ENCODE peak calls at places on chromosomes 1 and 21, in six cellular contexts. X, B, S, O, R and C are unnamed samples.

GRCh38 chr1:167467126-167467725 is 51.1 kb downstream of the CD247 start:
- ATAC-seq in R (no peak), X (peak), S (peak), B (peak), O (no peak), C (no peak)

GRCh38 chr1:28147264-28148094 is 29.0 kb downstream of the PTAFR start:
- ATAC-seq in O (no peak), B (peak), R (no peak), S (peak), X (peak), C (no peak)

GRCh38 chr21:38899277-38899947 is 93.7 kb downstream of the ETS2 start:
- ATAC-seq in S (no peak), B (no peak), O (no peak), X (no peak), R (no peak), C (no peak)

GRCh38 chr21:45887788-45888187 is 93.8 kb upstream of the COL6A1 start:
- ATAC-seq in X (no peak), S (no peak), O (no peak), B (no peak), R (no peak), C (no peak)

GRCh38 chr1:110643886-110644285 is 30.9 kb downstream of the KCNA3 start:
- ATAC-seq in X (no peak), R (no peak), O (no peak), B (no peak), S (no peak), C (no peak)

GRCh38 chr1:94795321-94795899 is 24.7 kb upstream of the SLC44A3 start:
- ATAC-seq in R (no peak), O (no peak), B (no peak), X (no peak), S (no peak), C (no peak)

GRCh38 chr1:58884706-58885661 is 101.1 kb upstream of the JUN start:
- ATAC-seq in X (peak), R (peak), B (no peak), S (peak), O (peak), C (no peak)

GRCh38 chr1:198234511-198235251 is 77.9 kb downstream of the NEK7 start:
- ATAC-seq in S (no peak), O (no peak), X (peak), B (peak), R (no peak), C (no peak)

GRCh38 chr21:15842565-15842880 is 112.7 kb downstream of the USP25 start:
- ATAC-seq in B (no peak), S (no peak), X (no peak), O (no peak), R (no peak), C (no peak)

GRCh38 chr1:220137006-220137794 is 43.3 kb downstream of the IARS2 start:
- ATAC-seq in B (no peak), X (no peak), S (no peak), O (peak), R (no peak), C (peak)

GRCh38 chr1:243727503-243728191 is 122.4 kb downstream of the AKT3 start:
- ATAC-seq in X (no peak), B (no peak), O (no peak), R (no peak), S (no peak), C (no peak)

GRCh38 chr1:204670152-204670927 is 15.2 kb downstream of the LRRN2 start:
- ATAC-seq in R (no peak), O (no peak), S (no peak), B (no peak), X (no peak), C (peak)

GRCh38 chr1:222811671-222812070 is 3.2 kb upstream of the DISP1 start:
- ATAC-seq in R (no peak), X (no peak), B (no peak), O (no peak), S (peak), C (no peak)

GRCh38 chr21:38334866-38335265 is 78.1 kb downstream of the KCNJ15 start:
- ATAC-seq in B (no peak), R (no peak), X (peak), S (no peak), O (no peak), C (no peak)

GRCh38 chr1:212738330-212738729 is 38.7 kb upstream of the BATF3 start:
- ATAC-seq in B (no peak), S (no peak), R (no peak), X (peak), O (no peak), C (no peak)

GRCh38 chr1:244836135-244836521 is 670 bp downstream of the COX20 start:
- ATAC-seq in R (peak), O (no peak), S (peak), X (peak), B (peak), C (no peak)

GRCh38 chr1:83766182-83766825 is 232.6 kb downstream of the TTLL7 start:
- ATAC-seq in B (no peak), S (no peak), R (no peak), X (no peak), O (no peak), C (no peak)

DNA sequence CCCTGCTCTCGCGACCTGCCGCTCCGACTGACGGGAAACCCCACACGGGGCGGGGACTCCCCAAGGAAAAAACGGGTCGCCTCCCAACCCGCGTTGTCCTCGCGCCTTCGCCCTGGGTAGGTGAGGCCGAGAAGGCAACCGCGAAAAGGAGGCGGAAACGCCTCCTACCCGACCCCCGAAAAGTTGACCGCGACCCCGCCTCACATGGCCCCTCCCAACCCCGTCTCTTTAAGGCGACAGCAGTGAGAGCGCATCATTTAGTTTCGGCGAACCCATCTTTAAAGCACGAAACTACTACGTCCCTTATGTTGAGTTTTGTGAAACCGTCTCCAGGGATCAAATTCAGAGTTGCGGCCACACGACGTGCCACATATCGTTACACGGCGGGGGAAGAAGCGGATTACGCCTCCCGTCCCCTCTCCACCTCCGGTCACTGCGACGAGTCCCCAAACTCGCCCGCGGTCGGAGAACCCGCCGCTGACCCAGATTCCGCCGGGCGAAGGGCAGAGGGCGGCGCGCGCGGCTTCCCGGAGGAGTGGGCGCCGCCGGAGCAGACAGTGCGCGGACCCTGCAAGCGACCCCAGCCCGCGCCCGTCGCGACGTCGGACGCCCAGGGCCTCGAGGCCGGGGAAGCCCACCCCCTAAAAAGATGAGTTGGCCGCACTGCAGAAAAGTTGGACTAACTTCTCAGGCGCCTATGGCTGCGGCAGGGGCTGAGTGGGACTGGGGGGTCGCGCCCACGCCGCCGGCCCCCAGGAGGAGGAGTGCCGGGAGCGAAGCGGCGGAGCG is 1.1 kb downstream of the ANP32E start:
- ATAC-seq in O (peak), R (peak), X (peak), B (peak), S (peak), C (peak)
- TF ChIP-seq POLR2AphosphoS5 in O (peak), R (peak), X (peak), B (peak), S (peak), C (peak)

GRCh38 chr1:107926436-107927080 is 38.4 kb downstream of the VAV3 start:
- ATAC-seq in S (no peak), B (no peak), O (peak), X (no peak), R (no peak), C (no peak)

GRCh38 chr1:107920999-107921398 is 44.0 kb downstream of the VAV3 start:
- ATAC-seq in S (no peak), B (no peak), O (no peak), R (no peak), X (no peak), C (no peak)

GRCh38 chr1:107930292-107930691 is 34.7 kb downstream of the VAV3 start:
- ATAC-seq in R (no peak), B (no peak), O (no peak), X (no peak), S (no peak), C (no peak)

GRCh38 chr1:107927815-107928214 is 37.2 kb downstream of the VAV3 start:
- ATAC-seq in R (no peak), S (no peak), O (peak), X (no peak), B (no peak), C (no peak)

DNA sequence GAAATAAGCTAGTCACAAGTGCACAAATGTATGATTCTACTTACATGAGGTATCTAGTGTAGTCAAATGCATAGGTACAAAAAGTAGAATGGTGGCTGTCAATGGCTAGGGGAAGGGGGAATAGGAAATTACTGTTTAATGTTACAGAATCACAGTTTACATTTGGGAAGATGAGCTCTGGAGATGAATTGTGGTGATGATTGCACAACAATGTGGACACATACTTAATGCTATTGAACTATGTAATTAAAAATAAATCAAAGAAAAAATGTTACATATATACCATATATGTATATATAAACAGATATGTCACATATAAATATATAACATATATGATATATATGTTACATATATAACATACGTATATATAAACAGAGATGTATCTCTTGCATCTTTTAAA is 39.4 kb downstream of the VAV3 start:
- ATAC-seq in X (no peak), S (no peak), R (no peak), B (no peak), O (no peak), C (no peak)
- TF ChIP-seq CTCF in X (no peak), S (no peak), R (no peak), B (no peak), O (no peak), C (no peak)

DNA sequence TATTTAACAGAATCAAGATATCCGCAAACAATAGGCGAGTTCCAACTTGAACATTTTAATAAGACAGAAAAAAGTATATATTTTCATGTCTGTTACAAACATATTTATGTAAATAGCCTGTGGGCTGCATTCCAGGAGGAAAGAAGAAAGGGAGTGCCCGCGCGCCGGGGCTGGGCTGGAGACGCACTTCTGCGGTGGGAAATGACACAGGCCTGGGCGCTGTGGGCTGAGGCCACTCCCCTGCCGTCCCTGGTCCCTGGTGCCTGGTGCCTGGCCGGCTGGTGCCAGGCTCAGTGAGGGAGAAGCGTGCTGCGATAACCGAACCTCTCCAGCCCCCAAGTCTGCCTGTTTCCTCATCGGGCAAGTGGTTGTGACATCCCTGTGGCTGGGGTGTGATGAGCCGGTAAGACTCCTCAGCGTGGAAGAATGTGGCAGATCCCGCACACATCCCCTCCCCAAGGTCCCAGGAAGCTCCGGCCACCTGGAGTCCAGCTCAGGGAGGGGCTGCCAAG is 160.7 kb downstream of the PEX14 start:
- ATAC-seq in O (peak), S (no peak), X (no peak), R (peak), B (no peak), C (peak)
- TF ChIP-seq POLR2AphosphoS5 in O (peak), S (no peak), X (no peak), R (no peak), B (no peak), C (peak)

DNA sequence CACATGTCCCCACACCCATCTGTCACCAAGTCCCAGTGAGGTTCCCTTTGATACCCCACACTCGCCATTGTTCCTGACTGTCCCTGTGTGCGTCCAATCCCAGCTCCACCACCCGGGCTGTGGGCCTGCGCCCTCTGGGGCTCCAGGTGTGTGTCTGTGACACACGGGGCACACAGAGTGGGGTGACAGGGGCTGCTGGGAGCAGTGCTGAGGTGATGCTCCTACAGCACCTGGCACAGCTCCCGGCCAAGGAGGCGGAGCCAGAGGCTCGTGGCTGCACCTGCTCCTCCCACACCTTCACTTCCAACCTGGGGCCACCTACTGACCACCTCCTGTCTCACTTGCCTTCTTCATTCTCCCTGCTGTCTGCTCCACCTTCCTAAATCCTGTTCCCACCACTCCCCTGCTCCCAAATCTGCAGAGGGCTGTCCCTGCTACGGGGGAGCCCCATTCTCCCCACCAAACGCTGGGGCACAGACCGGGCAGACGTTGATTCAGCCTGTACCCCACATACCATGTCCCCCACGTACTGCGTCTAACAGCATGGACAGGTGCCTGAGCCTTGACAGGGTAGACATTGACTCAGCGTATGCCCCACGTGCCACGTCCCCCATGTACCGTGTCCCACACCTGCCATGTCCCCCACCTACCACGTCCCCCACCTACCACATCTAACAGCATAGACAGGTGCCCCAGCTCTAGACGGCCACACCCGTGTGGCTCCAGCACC is 16.4 kb downstream of the WDR4 start:
- ATAC-seq in X (peak), R (no peak), O (no peak), B (peak), S (peak), C (no peak)
- TF ChIP-seq CTCF in X (no peak), R (no peak), O (no peak), B (peak), S (no peak), C (no peak)

DNA sequence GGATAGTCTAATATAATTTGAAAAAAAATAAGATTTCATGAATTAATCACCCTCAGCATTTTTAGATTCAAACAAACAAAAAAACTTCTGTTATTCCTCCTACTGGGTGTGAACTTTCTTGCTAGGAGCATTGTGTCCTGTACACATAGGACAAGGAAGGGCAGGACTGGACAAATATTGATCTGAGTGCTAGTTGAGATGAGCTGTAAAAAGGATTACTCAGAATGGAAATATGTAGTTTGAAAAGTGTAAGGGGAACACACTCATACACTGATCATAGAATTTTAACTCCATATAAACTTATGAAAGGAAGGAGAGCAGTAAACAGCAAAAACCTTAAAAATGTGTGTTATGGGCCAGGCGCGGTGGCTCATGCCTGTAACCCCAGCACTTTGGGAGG is 156.5 kb upstream of the ZNF648 start:
- ATAC-seq in R (no peak), X (no peak), B (no peak), S (no peak), O (no peak), C (no peak)
- TF ChIP-seq POLR2AphosphoS5 in R (no peak), X (no peak), B (no peak), S (no peak), O (no peak), C (no peak)

GRCh38 chr1:226736001-226736907 is 2.8 kb downstream of the ITPKB start:
- ATAC-seq in X (no peak), O (no peak), B (peak), S (no peak), R (no peak), C (peak)

GRCh38 chr1:226737819-226738420 is 1.2 kb downstream of the ITPKB start:
- ATAC-seq in B (peak), R (peak), X (no peak), O (peak), S (peak), C (peak)

GRCh38 chr1:226738421-226738994 is 574 bp downstream of the ITPKB start:
- ATAC-seq in R (peak), S (peak), X (no peak), B (peak), O (peak), C (peak)

GRCh38 chr1:226735576-226735975 is 3.5 kb downstream of the ITPKB start:
- ATAC-seq in R (no peak), S (no peak), O (no peak), X (no peak), B (no peak), C (no peak)

GRCh38 chr1:226736908-226737818 is 1.9 kb downstream of the ITPKB start:
- ATAC-seq in X (no peak), R (peak), B (peak), S (peak), O (no peak), C (peak)
- TF ChIP-seq CTCF in X (no peak), R (no peak), B (no peak), S (no peak), O (no peak), C (no peak)

GRCh38 chr1:218164111-218164929 is 120.8 kb upstream of the RRP15 start:
- ATAC-seq in B (peak), X (peak), O (no peak), R (peak), S (peak), C (peak)
- TF ChIP-seq POLR2AphosphoS5 in B (peak), X (no peak), O (no peak), R (no peak), S (no peak), C (no peak)

DNA sequence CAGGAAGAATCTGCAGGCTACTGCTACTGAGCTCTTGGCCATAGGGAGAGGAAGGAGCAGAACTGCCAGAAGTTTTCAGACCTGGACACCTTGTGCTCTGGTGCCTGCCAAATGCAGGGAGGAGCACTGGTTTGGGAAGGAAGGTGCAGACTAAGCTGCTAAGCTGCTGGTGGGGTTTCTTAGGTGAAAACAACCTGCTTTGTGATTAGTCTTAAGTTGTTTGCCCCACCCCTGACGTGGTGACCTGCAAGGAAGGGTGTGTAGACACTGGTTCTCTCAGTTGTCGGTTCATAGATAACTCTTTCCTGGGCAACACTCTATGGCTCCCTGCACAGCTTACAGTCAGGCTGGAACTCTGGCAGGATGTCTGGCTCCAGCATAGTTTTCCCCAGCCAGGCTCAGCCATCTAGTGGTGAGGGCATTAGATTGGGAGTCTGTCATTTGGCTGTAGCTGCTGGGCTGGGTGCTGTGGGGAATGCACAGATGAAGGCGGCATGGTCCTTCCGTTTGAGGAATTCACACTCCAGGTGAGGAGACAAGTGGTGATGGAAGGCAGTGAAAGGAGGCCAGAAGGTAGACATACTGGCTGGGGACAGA is 10.3 kb upstream of the S100A10 start:
- ATAC-seq in S (peak), R (peak), O (no peak), X (peak), B (peak), C (no peak)
- TF ChIP-seq CTCF in S (peak), R (peak), O (no peak), X (no peak), B (peak), C (no peak)

DNA sequence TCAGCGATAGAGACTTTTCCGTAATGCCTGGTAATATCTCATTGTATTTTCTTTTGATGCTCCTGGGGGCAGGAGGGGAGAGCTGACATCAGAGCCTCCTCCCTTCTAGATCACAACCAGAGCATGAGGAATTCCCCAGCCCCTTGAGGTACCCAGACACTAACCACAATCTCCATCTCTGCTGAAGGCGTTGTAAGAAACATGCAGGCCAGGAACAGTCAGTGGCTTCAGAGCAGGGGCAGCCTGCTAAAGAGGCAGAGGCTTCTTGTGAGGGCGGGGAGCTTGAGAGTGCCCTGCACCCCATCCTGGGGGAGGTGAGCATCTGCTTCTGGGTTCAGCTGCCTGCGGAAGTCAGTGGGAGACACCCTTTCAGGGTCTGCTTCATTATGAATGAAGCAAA is 18.9 kb downstream of the MAPKAPK2 start:
- ATAC-seq in O (no peak), S (no peak), R (no peak), B (no peak), X (no peak), C (no peak)
- TF ChIP-seq POLR2AphosphoS5 in O (no peak), S (no peak), R (no peak), B (no peak), X (no peak), C (no peak)